ENCODE peak calls at places on chromosomes 1 and 21, in nine cellular contexts. Q is progenitor cell of endocrine pancreas, N is body of pancreas, P is neural crest cell, O is CD14-positive monocyte, T is epithelial cell of esophagus, S is GM12865, H is heart left ventricle, R is fibroblast of pulmonary artery. E is an unnamed sample.

GRCh38 chr1:160675641-160676410 is 29.0 kb upstream of the SLAMF1 start:
- DNase-seq in P (peak; percentile 58), N (peak; percentile 72), R (peak; percentile 76), Q (peak; percentile 50), H (peak; percentile 75), T (peak; percentile 75), S (peak; percentile 92), O (peak; percentile 80), E (peak; percentile 27)

GRCh38 chr1:82388679-82389078 is 587.9 kb downstream of the ADGRL2 start:
- DNase-seq in T (peak; percentile 100), Q (no peak), S (no peak), N (no peak), O (no peak), P (no peak), H (no peak), R (peak; percentile 26), E (no peak)

GRCh38 chr1:193729429-193729828 is 543.0 kb upstream of the B3GALT2 start:
- DNase-seq in H (no peak), T (peak; percentile 40), Q (no peak), N (no peak), S (no peak), R (peak; percentile 33), P (no peak), O (no peak), E (no peak)

GRCh38 chr1:76501136-76501535 is 366.1 kb upstream of the ST6GALNAC5 start:
- DNase-seq in S (no peak), H (no peak), Q (no peak), P (no peak), R (no peak), N (no peak), O (no peak), T (no peak), E (no peak)

GRCh38 chr1:218365600-218365999 is 20.5 kb downstream of the TGFB2 start:
- DNase-seq in T (no peak), R (no peak), Q (no peak), O (no peak), P (no peak), S (no peak), H (no peak), N (no peak), E (no peak)

GRCh38 chr1:84573481-84573966 is 716 bp downstream of the CTBS start:
- DNase-seq in Q (no peak), O (no peak), S (peak; percentile 41), T (peak; percentile 18), H (no peak), R (peak; percentile 13), P (no peak), N (no peak), E (no peak)

GRCh38 chr1:43932786-43933385 is 715 bp upstream of the ARTN start:
- DNase-seq in P (no peak), S (no peak), H (no peak), O (no peak), R (peak; percentile 28), Q (no peak), N (no peak), T (peak; percentile 82), E (no peak)

GRCh38 chr1:84892657-84893618 is at the start of gene LPAR3:
- DNase-seq in P (peak; percentile 37), Q (peak; percentile 44), N (peak; percentile 81), R (peak; percentile 25), T (peak; percentile 65), O (no peak), H (peak; percentile 69), S (no peak), E (no peak)

GRCh38 chr1:207754011-207754410 is 2.2 kb downstream of the CD46 start:
- DNase-seq in T (no peak), S (no peak), N (no peak), R (no peak), H (no peak), O (no peak), P (no peak), Q (no peak), E (no peak)

GRCh38 chr1:217032715-217033367 is 309.6 kb upstream of the ESRRG start:
- DNase-seq in R (no peak), T (no peak), N (no peak), Q (no peak), S (no peak), P (no peak), H (no peak), O (no peak), E (no peak)

GRCh38 chr21:17435565-17436543 is 77.0 kb upstream of the CXADR start:
- DNase-seq in N (no peak), S (no peak), P (no peak), H (no peak), Q (no peak), R (no peak), O (no peak), T (no peak), E (no peak)

GRCh38 chr1:212203611-212204010 is 81.6 kb upstream of the PPP2R5A start:
- DNase-seq in S (no peak), T (no peak), H (no peak), P (no peak), R (no peak), N (no peak), Q (no peak), O (no peak), E (no peak)

GRCh38 chr21:42022906-42023305 is 12.7 kb upstream of the ZBTB21 start:
- DNase-seq in H (no peak), R (no peak), P (no peak), S (no peak), O (no peak), T (no peak), Q (no peak), N (no peak), E (no peak)

GRCh38 chr1:101389547-101389929 is 152.7 kb downstream of the S1PR1 start:
- DNase-seq in H (no peak), P (no peak), O (no peak), N (no peak), Q (no peak), T (no peak), R (no peak), S (no peak), E (no peak)
- TF ChIP-seq CTCF in H (no peak), P (no peak), O (no peak), N (no peak), Q (no peak), T (no peak), R (no peak), S (no peak), E (no peak)

GRCh38 chr1:235586413-235586812 is 63.2 kb downstream of the GNG4 start:
- DNase-seq in Q (no peak), H (no peak), P (no peak), O (no peak), N (no peak), S (no peak), T (no peak), R (no peak), E (no peak)
- TF ChIP-seq CTCF in Q (no peak), H (no peak), P (no peak), O (no peak), N (no peak), S (no peak), T (no peak), R (no peak), E (no peak)

GRCh38 chr1:243270097-243270864 is 14.4 kb downstream of the SDCCAG8 start:
- DNase-seq in P (no peak), Q (no peak), N (no peak), R (no peak), T (no peak), O (no peak), S (no peak), H (no peak), E (no peak)

GRCh38 chr1:243271990-243272389 is 16.1 kb downstream of the SDCCAG8 start:
- DNase-seq in N (no peak), S (no peak), T (no peak), P (no peak), R (peak; percentile 20), H (no peak), O (no peak), Q (no peak), E (no peak)

GRCh38 chr1:243273945-243274344 is 18.1 kb downstream of the SDCCAG8 start:
- DNase-seq in N (no peak), S (no peak), Q (no peak), O (no peak), H (no peak), R (no peak), T (no peak), P (no peak), E (no peak)

GRCh38 chr1:243280571-243281129 is 24.8 kb downstream of the SDCCAG8 start:
- DNase-seq in T (no peak), O (no peak), Q (no peak), N (no peak), S (no peak), R (no peak), H (no peak), P (no peak), E (no peak)

GRCh38 chr1:243275316-243275715 is 19.5 kb downstream of the SDCCAG8 start:
- DNase-seq in T (no peak), N (no peak), P (no peak), S (no peak), Q (no peak), H (no peak), O (no peak), R (no peak), E (no peak)
- TF ChIP-seq CTCF in T (no peak), N (no peak), P (no peak), S (no peak), Q (no peak), H (no peak), O (no peak), R (no peak), E (no peak)

GRCh38 chr1:229156819-229157218 is 114.1 kb upstream of the RAB4A start:
- DNase-seq in N (peak; percentile 70), R (peak; percentile 43), H (no peak), P (no peak), Q (no peak), S (no peak), T (no peak), O (no peak), E (no peak)
- TF ChIP-seq CTCF in N (peak; percentile 40), R (peak; percentile 33), H (peak; percentile 52), P (peak; percentile 44), Q (peak; percentile 58), S (peak; percentile 16), T (peak; percentile 39), O (peak; percentile 53), E (peak; percentile 20)

DNA sequence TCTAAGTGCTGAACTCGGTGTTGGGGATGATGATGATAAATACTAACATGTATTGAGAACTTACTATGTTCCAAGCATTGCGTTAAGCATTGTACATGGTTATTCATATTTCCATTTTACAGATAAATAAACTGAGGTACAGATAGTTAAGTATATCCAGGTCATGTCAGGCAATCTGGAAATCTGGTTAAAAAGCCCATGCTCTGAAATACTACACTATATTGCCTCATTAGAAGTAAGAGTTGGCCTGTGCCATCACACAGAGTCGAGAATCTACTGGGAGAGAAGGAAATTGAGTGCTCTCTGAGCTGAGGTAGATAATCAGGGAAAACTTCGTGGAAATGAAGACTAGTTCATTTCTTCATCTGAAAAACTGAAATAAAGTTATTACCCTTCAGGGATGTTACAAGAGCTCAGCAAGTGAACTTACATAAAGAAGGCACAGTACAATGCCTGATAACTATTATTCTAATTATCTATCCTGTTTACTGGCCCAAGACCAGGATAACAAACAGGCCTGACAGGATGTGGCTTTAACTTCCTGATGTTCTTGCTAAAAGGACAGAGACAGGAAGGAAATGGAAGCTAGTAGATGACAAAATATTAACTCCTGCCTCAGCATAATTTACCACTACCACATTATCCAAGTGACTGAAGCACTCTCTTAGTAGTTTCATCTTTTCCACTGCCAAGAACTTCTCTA is 85.6 kb downstream of the EPS15 start:
- DNase-seq in R (peak; percentile 57), O (no peak), P (no peak), Q (no peak), S (peak; percentile 15), T (peak; percentile 40), N (no peak), H (no peak), E (no peak)
- TF ChIP-seq CTCF in R (no peak), O (no peak), P (no peak), Q (no peak), S (no peak), T (no peak), N (no peak), H (no peak), E (no peak)

GRCh38 chr1:201749059-201749458 is 79.9 kb upstream of the IPO9 start:
- DNase-seq in S (no peak), H (no peak), N (no peak), Q (no peak), O (no peak), R (no peak), P (no peak), T (no peak), E (no peak)
- TF ChIP-seq CTCF in S (no peak), H (no peak), N (no peak), Q (no peak), O (no peak), R (no peak), P (no peak), T (no peak), E (no peak)

E was measured in AG09319.